ENCODE peak calls at places on chromosomes 4 and X, in four cellular contexts. G is spleen, X is K562, I is upper lobe of left lung. T is an unnamed sample.

GRCh38 chr4:9938933-9939332 is 82.4 kb downstream of the SLC2A9 start:
- DNase-seq in I (no peak), X (no peak), G (no peak), T (no peak)

GRCh38 chr4:152896819-152897218 is 39.3 kb upstream of the FHDC1 start:
- DNase-seq in X (no peak), G (no peak), I (no peak), T (no peak)

GRCh38 chr4:59540311-59540710 is 1659.8 kb upstream of the ADGRL3 start:
- DNase-seq in I (no peak), G (no peak), X (no peak), T (no peak)

GRCh38 chrX:8743126-8743732 is 11.3 kb upstream of the ANOS1 start:
- DNase-seq in G (peak; percentile 85), X (peak; percentile 58), I (no peak), T (peak; percentile 45)

GRCh38 chr4:26000274-26000950 is 86.4 kb downstream of the SMIM20 start:
- DNase-seq in X (no peak), G (no peak), I (no peak), T (no peak)

GRCh38 chr4:16995451-16995850 is 97.0 kb upstream of the LDB2 start:
- DNase-seq in I (no peak), X (no peak), G (no peak), T (no peak)

GRCh38 chrX:129785160-129785947 is 5.6 kb downstream of the SASH3 start:
- DNase-seq in G (no peak), X (no peak), I (no peak), T (no peak)

GRCh38 chr4:181258569-181258968 is 984.6 kb upstream of the TENM3 start:
- DNase-seq in G (no peak), X (no peak), I (no peak), T (no peak)

GRCh38 chr4:78656968-78657445 is 105.4 kb downstream of the ANXA3 start:
- DNase-seq in I (no peak), G (no peak), X (no peak), T (no peak)

GRCh38 chr4:80192937-80193336 is 4.4 kb upstream of the PRDM8 start:
- DNase-seq in I (no peak), X (no peak), G (no peak), T (no peak)

GRCh38 chr4:103719320-103720204 is at the start of gene TACR3:
- DNase-seq in G (peak; percentile 65), I (peak; percentile 78), X (no peak), T (peak; percentile 8)

GRCh38 chrX:153381684-153382532 is 19.2 kb downstream of the PNMA6E start:
- DNase-seq in I (no peak), X (peak; percentile 63), G (no peak), T (peak; percentile 22)

GRCh38 chr4:147788791-147789190 is 56.9 kb downstream of the ARHGAP10 start:
- DNase-seq in X (no peak), G (no peak), I (no peak), T (no peak)

GRCh38 chrX:69025802-69026301 is 139.4 kb downstream of the PJA1 start:
- DNase-seq in I (no peak), G (no peak), X (no peak), T (no peak)

GRCh38 chrX:3679669-3680068 is 33.8 kb downstream of the PRKX start:
- DNase-seq in X (no peak), G (no peak), I (no peak), T (no peak)

GRCh38 chrX:153973127-153974002 is 811 bp downstream of the TMEM187 start:
- DNase-seq in G (peak; percentile 80), I (no peak), X (no peak), T (no peak)

GRCh38 chrX:85506871-85507270 is 127.4 kb upstream of the POF1B start:
- DNase-seq in X (no peak), I (no peak), G (no peak), T (no peak)

GRCh38 chrX:462853-463252 is 76.1 kb upstream of the PPP2R3B start:
- DNase-seq in I (peak; percentile 66), G (peak; percentile 48), X (no peak), T (no peak)

GRCh38 chr4:95409127-95409526 is 139.6 kb downstream of the UNC5C start:
- DNase-seq in G (no peak), I (no peak), X (no peak), T (no peak)

GRCh38 chrX:155864655-155865054 is 16.5 kb upstream of the VAMP7 start:
- DNase-seq in G (no peak), X (no peak), I (no peak), T (no peak)

GRCh38 chr4:65399131-65399530 is 271.2 kb downstream of the EPHA5 start:
- DNase-seq in X (no peak), G (peak; percentile 64), I (peak; percentile 1), T (peak; percentile 8)

GRCh38 chrX:113868169-113868568 is 715.7 kb upstream of the HTR2C start:
- DNase-seq in G (no peak), I (no peak), X (peak; percentile 6), T (no peak)

GRCh38 chrX:109732319-109732779 is 708 bp downstream of the ACSL4 start:
- DNase-seq in X (peak; percentile 18), I (no peak), G (no peak), T (no peak)

GRCh38 chrX:136170109-136170800 is 22.9 kb downstream of the FHL1 start:
- DNase-seq in I (no peak), G (no peak), X (no peak), T (peak; percentile 34)

GRCh38 chr4:185708348-185708747 is 103.6 kb downstream of the SORBS2 start:
- DNase-seq in X (no peak), G (no peak), I (no peak), T (no peak)

GRCh38 chr4:88320780-88321373 is 36.5 kb upstream of the PPM1K start:
- DNase-seq in G (peak; percentile 81), X (no peak), I (no peak), T (no peak)

GRCh38 chr4:82145850-82146249 is 227.9 kb downstream of the HNRNPD start:
- DNase-seq in I (no peak), G (no peak), X (no peak), T (no peak)

GRCh38 chrX:23953908-23954269 is 46.1 kb downstream of the CXorf58 start:
- DNase-seq in G (no peak), X (no peak), I (no peak), T (no peak)
- TF ChIP-seq CTCF in G (no peak), X (no peak), I (no peak), T (no peak)

GRCh38 chr4:685681-686218 is 3.2 kb downstream of the SLC49A3 start:
- DNase-seq in I (peak; percentile 66), G (peak; percentile 76), X (no peak), T (no peak)

GRCh38 chr4:683247-683897 is 5.6 kb downstream of the SLC49A3 start:
- DNase-seq in X (no peak), G (peak; percentile 73), I (peak; percentile 58), T (no peak)

GRCh38 chr4:686371-687040 is 2.4 kb downstream of the SLC49A3 start:
- DNase-seq in I (peak; percentile 79), G (peak; percentile 83), X (no peak), T (no peak)

GRCh38 chr4:683982-684571 is 4.9 kb downstream of the SLC49A3 start:
- DNase-seq in I (peak; percentile 72), X (peak; percentile 71), G (peak; percentile 86), T (peak; percentile 76)

GRCh38 chr4:684611-685010 is 4.3 kb downstream of the SLC49A3 start:
- DNase-seq in X (no peak), I (peak; percentile 75), G (peak; percentile 76), T (no peak)
- H3K4me1 ChIP-seq in X (peaks cover 25% of the 10 kb centered on the region), I (peaks cover 47% of the 10 kb centered on the region), G (peaks cover 75% of the 10 kb centered on the region), T (peaks cover 25% of the 10 kb centered on the region)

DNA sequence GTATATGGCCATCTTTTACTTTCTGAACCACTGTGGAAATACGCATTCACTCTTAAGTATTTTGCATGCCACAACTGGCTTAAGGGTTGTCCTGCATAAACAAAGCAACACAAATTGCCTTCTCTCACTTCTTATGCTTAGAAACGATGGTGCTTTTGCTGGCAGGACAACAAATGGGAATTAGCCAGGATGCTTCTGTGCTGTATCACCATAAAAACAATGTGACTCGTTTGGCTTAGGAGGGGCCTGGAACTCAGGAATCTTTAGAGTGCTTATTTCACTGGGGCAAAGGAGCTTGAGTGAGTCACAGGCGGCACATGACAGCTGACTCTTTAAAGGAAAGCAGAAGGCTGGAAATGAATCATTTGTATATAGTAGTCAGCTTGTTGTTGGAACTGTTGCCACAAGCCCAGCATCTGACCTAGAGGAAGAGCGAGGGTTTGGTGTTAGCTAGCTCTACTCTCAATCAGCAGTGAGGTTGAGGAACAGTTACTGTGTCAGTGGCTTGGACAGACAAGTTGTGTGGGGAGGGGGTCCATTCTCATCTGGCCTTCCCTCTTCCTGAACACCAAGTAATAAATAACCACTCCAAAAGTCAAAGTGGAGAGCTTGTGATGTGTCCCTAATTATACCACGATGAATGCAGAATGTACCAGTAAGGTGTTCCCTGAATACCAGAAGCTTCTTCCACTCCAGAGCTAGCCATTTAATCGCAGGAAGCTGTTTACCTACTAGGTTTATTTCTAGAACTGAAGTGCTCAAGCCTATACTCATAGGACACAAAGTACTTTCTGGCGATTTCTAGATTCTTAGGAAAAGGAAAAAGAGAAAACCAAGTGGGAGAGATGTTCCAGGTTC is 293.1 kb downstream of the CAMK2D start:
- DNase-seq in G (no peak), I (no peak), X (no peak), T (peak; percentile 75)
- TF ChIP-seq POLR2A in G (no peak), I (no peak), X (no peak), T (peak; percentile 30)

GRCh38 chr4:155529197-155529596 is 137.5 kb upstream of the GUCY1A1 start:
- DNase-seq in I (no peak), G (no peak), X (no peak), T (no peak)
- TF ChIP-seq CTCF in I (peak; percentile 11), G (no peak), X (no peak), T (no peak)

GRCh38 chr4:121800961-121801714 is at the start of gene EXOSC9:
- DNase-seq in G (peak; percentile 96), I (peak; percentile 92), X (peak; percentile 89), T (peak; percentile 94)

GRCh38 chr4:121801715-121802075 is 572 bp downstream of the EXOSC9 start:
- DNase-seq in I (no peak), G (no peak), X (no peak), T (no peak)

GRCh38 chr4:121799888-121800501 is 1.1 kb upstream of the EXOSC9 start:
- DNase-seq in X (no peak), I (no peak), G (no peak), T (no peak)

GRCh38 chr4:121799208-121799823 is 1.8 kb upstream of the EXOSC9 start:
- DNase-seq in I (no peak), X (no peak), G (no peak), T (no peak)

DNA sequence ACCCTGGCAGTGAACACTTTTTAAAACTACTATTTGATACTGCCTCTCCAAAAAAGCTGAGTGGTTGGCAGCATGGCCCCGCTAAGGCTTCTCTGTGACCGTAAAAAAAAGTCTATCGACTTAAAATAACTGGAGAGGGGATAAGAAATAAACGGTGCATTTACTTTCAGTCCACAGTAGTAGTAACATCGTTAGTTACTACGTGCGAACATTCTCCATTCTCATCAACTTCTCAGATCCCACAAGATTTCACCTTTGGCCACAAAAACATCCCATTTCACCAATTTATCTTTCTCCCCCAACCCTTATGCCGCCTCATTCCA is 524 bp upstream of the EXOSC9 start:
- DNase-seq in I (no peak), G (no peak), X (no peak), T (no peak)
- H3K4me1 ChIP-seq in I (peaks cover 9% of the 10 kb centered on the region), G (peaks cover 54% of the 10 kb centered on the region), X (peaks cover 9% of the 10 kb centered on the region), T (peaks cover 6% of the 10 kb centered on the region)

T was measured in thyroid gland.